ENCODE peak calls at places on chromosomes 6 and 20, in eight cellular contexts. C is fibroblast of pulmonary artery; D is cardiac muscle cell; B is activated CD4-positive, alpha-beta T cell treated with anti-CD3 and anti-CD28 coated beads, Interleukin-2, amount 50 U/mL, for 48 hours; W is colonic mucosa; O is RKO; F is GM04504; U is T-helper 17 cell. R is an unnamed sample.

GRCh38 chr20:45361794-45362193 is 1.2 kb upstream of the SYS1 start:
- DNase-seq in C (no peak), D (no peak), B (no peak), W (no peak), O (no peak), F (no peak), U (no peak), R (no peak)

GRCh38 chr20:3654326-3655031 is 8.7 kb downstream of the GFRA4 start:
- DNase-seq in C (no peak), D (no peak), B (no peak), W (no peak), O (no peak), F (no peak), U (no peak), R (no peak)

GRCh38 chr6:3500262-3501001 is 43.6 kb upstream of the SLC22A23 start:
- DNase-seq in C (no peak), D (no peak), B (no peak), W (no peak), O (no peak), F (peak), U (no peak), R (no peak)

GRCh38 chr20:24465730-24466129 is 3.7 kb upstream of the SYNDIG1 start:
- DNase-seq in C (peak), D (peak), B (no peak), W (no peak), O (no peak), F (peak), U (no peak), R (no peak)

GRCh38 chr6:83092756-83093399 is 25.4 kb downstream of the DOP1A start:
- DNase-seq in C (peak), D (peak), B (no peak), W (no peak), O (no peak), F (no peak), U (no peak), R (no peak)

GRCh38 chr6:131764350-131764749 is 43.5 kb upstream of the ENPP1 start:
- DNase-seq in C (peak), D (peak), B (no peak), W (no peak), O (no peak), F (no peak), U (no peak), R (no peak)

GRCh38 chr6:2973656-2974055 is 2.3 kb upstream of the SERPINB6 start:
- DNase-seq in C (no peak), D (peak), B (no peak), W (peak), O (no peak), F (no peak), U (no peak), R (no peak)

GRCh38 chr6:6543181-6543879 is 45.2 kb upstream of the LY86 start:
- DNase-seq in C (no peak), D (no peak), B (no peak), W (no peak), O (no peak), F (no peak), U (no peak), R (no peak)

GRCh38 chr20:41279546-41280225 is 37.8 kb downstream of the ZHX3 start:
- DNase-seq in C (no peak), D (no peak), B (no peak), W (no peak), O (no peak), F (no peak), U (no peak), R (no peak)

GRCh38 chr6:38973178-38974057 is 75.2 kb upstream of the GLP1R start:
- DNase-seq in C (peak), D (peak), B (peak), W (no peak), O (peak), F (peak), U (no peak), R (peak)

GRCh38 chr6:26305097-26305841 is 59.7 kb upstream of the BTN3A2 start:
- DNase-seq in C (peak), D (peak), B (peak), W (peak), O (no peak), F (no peak), U (no peak), R (no peak)

GRCh38 chr20:62796699-62797491 is 622 bp downstream of the MRGBP start:
- DNase-seq in C (no peak), D (no peak), B (no peak), W (peak), O (no peak), F (no peak), U (no peak), R (no peak)

GRCh38 chr6:125714431-125715090 is 34.9 kb upstream of the HEY2 start:
- DNase-seq in C (no peak), D (no peak), B (no peak), W (no peak), O (no peak), F (no peak), U (no peak), R (peak)

GRCh38 chr6:37668251-37668650 is 29.4 kb downstream of the MDGA1 start:
- DNase-seq in C (no peak), D (no peak), B (no peak), W (no peak), O (peak), F (no peak), U (no peak), R (peak)

GRCh38 chr20:16003310-16003709 is 569.9 kb downstream of the KIF16B start:
- DNase-seq in C (no peak), D (no peak), B (no peak), W (no peak), O (no peak), F (no peak), U (no peak), R (no peak)

GRCh38 chr6:154672086-154672485 is 61.1 kb upstream of the SCAF8 start:
- DNase-seq in C (no peak), D (no peak), B (no peak), W (no peak), O (no peak), F (no peak), U (no peak), R (no peak)

GRCh38 chr6:72466971-72467566 is 154.8 kb upstream of the KCNQ5 start:
- DNase-seq in C (peak), D (peak), B (no peak), W (no peak), O (no peak), F (no peak), U (no peak), R (no peak)

GRCh38 chr6:136889271-136890193 is 32.6 kb upstream of the SLC35D3 start:
- DNase-seq in C (no peak), D (no peak), B (no peak), W (no peak), O (no peak), F (no peak), U (no peak), R (no peak)

GRCh38 chr20:11094711-11095110 is 420.9 kb upstream of the JAG1 start:
- DNase-seq in C (no peak), D (no peak), B (no peak), W (no peak), O (no peak), F (no peak), U (no peak), R (no peak)

GRCh38 chr6:11851405-11851804 is 72.8 kb upstream of the ADTRP start:
- DNase-seq in C (no peak), D (no peak), B (no peak), W (no peak), O (peak), F (peak), U (no peak), R (no peak)

GRCh38 chr6:48476257-48476656 is 365.3 kb upstream of the PTCHD4 start:
- DNase-seq in C (peak), D (peak), B (no peak), W (no peak), O (peak), F (no peak), U (no peak), R (no peak)

GRCh38 chr6:142702501-142703460 is 242.2 kb downstream of the HIVEP2 start:
- DNase-seq in C (peak), D (peak), B (no peak), W (peak), O (no peak), F (no peak), U (no peak), R (no peak)

GRCh38 chr20:13995841-13996240 is 525 bp downstream of the MACROD2 start:
- DNase-seq in C (no peak), D (no peak), B (no peak), W (peak), O (peak), F (no peak), U (no peak), R (peak)

GRCh38 chr6:128882991-128883571 is at the start of gene LAMA2:
- DNase-seq in C (peak), D (peak), B (no peak), W (peak), O (no peak), F (peak), U (no peak), R (no peak)

GRCh38 chr6:151537561-151537960 is 43.7 kb downstream of the CCDC170 start:
- DNase-seq in C (no peak), D (no peak), B (no peak), W (no peak), O (no peak), F (no peak), U (no peak), R (no peak)

R was measured in SW480.